ENCODE peak calls at places on chromosomes 3 and 15, in four cellular contexts. One of them, this sample, is unnamed.

GRCh38 chr3:71614426-71614825 is 30.9 kb upstream of the FOXP1 start:
- DNase-seq in transverse colon: no peak
- DNase-seq in GM12892: no peak
- DNase-seq in NB4: no peak
- DNase-seq in this sample: no peak

GRCh38 chr3:55180161-55180560 is 252.3 kb upstream of the LRTM1 start:
- DNase-seq in transverse colon: no peak
- DNase-seq in GM12892: no peak
- DNase-seq in NB4: no peak
- DNase-seq in this sample: no peak

GRCh38 chr15:64521726-64522164 is 61.4 kb downstream of the ZNF609 start:
- DNase-seq in transverse colon: no peak
- DNase-seq in GM12892: no peak
- DNase-seq in NB4: peak
- DNase-seq in this sample: peak

GRCh38 chr15:83112959-83113299 is 5.5 kb downstream of the TM6SF1 start:
- DNase-seq in transverse colon: no peak
- DNase-seq in GM12892: no peak
- DNase-seq in NB4: no peak
- DNase-seq in this sample: no peak

GRCh38 chr3:190533511-190534282 is 19.8 kb downstream of the IL1RAP start:
- DNase-seq in transverse colon: peak
- DNase-seq in GM12892: no peak
- DNase-seq in NB4: no peak
- DNase-seq in this sample: peak

GRCh38 chr3:111594205-111594604 is 941 bp downstream of the ZBED2 start:
- DNase-seq in transverse colon: no peak
- DNase-seq in GM12892: no peak
- DNase-seq in NB4: no peak
- DNase-seq in this sample: no peak

GRCh38 chr15:85116925-85117646 is 135.4 kb downstream of the PDE8A start:
- DNase-seq in transverse colon: no peak
- DNase-seq in GM12892: no peak
- DNase-seq in NB4: no peak
- DNase-seq in this sample: no peak

GRCh38 chr15:101528108-101528916 is 38.8 kb upstream of the PCSK6 start:
- DNase-seq in transverse colon: peak
- DNase-seq in GM12892: no peak
- DNase-seq in NB4: peak
- DNase-seq in this sample: no peak

GRCh38 chr3:10839167-10839566 is 23.1 kb downstream of the SLC6A11 start:
- DNase-seq in transverse colon: no peak
- DNase-seq in GM12892: no peak
- DNase-seq in NB4: no peak
- DNase-seq in this sample: no peak

GRCh38 chr3:187040637-187041361 is 98.5 kb downstream of the RPL39L start:
- DNase-seq in transverse colon: no peak
- DNase-seq in GM12892: no peak
- DNase-seq in NB4: no peak
- DNase-seq in this sample: no peak

GRCh38 chr15:65423977-65424679 is 1.4 kb upstream of the IGDCC4 start:
- DNase-seq in transverse colon: no peak
- DNase-seq in GM12892: no peak
- DNase-seq in NB4: peak
- DNase-seq in this sample: peak

GRCh38 chr15:70036585-70037343 is 61.0 kb downstream of the TLE3 start:
- DNase-seq in transverse colon: peak
- DNase-seq in GM12892: peak
- DNase-seq in NB4: peak
- DNase-seq in this sample: no peak

GRCh38 chr3:117853923-117854322 is 1144.3 kb downstream of the TUSC7 start:
- DNase-seq in transverse colon: no peak
- DNase-seq in GM12892: no peak
- DNase-seq in NB4: no peak
- DNase-seq in this sample: no peak

DNA sequence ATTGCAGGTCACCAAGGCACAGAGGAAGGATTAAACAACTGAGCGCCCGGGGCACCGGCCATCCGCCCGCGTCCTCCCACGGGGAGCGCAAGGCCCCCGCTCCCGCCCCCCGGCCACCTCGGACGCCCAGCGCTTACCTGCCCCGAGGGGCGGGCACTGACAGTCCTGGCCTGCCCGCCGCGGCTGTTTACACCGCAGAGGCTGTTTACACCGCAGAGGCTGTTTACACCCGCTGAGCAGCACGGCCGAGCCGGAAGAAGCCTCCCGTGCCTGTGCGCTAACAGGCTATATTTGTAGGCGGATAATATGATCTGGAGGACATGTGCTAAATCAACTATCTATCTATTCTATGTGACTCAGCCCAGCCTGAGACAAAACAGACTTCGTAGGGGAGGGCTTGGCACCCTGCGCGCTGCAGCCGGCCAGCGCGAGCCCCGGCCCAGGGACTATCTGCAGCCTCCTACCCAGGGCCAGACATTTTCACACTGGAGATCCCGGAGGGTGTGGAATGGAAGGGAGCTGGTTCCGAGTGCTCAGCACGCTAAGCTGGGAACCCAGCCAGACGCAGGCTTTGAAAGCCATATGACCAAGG is at the start of gene LRRC2:
- DNase-seq in transverse colon: peak
- DNase-seq in GM12892: no peak
- DNase-seq in NB4: no peak
- DNase-seq in this sample: peak
- TF ChIP-seq POLR2A in transverse colon: no peak
- TF ChIP-seq POLR2A in GM12892: no peak
- TF ChIP-seq POLR2A in NB4: no peak
- TF ChIP-seq POLR2A in this sample: peak

GRCh38 chr15:95043933-95044313 is 812.6 kb downstream of the MCTP2 start:
- DNase-seq in transverse colon: no peak
- DNase-seq in GM12892: no peak
- DNase-seq in NB4: no peak
- DNase-seq in this sample: no peak
- TF ChIP-seq POLR2A in transverse colon: no peak
- TF ChIP-seq POLR2A in GM12892: no peak
- TF ChIP-seq POLR2A in NB4: no peak
- TF ChIP-seq POLR2A in this sample: no peak

GRCh38 chr3:32432711-32433530 is 41.3 kb downstream of the CMTM7 start:
- DNase-seq in transverse colon: no peak
- DNase-seq in GM12892: no peak
- DNase-seq in NB4: peak
- DNase-seq in this sample: no peak
- TF ChIP-seq POLR2A in transverse colon: no peak
- TF ChIP-seq POLR2A in GM12892: no peak
- TF ChIP-seq POLR2A in NB4: no peak
- TF ChIP-seq POLR2A in this sample: no peak

DNA sequence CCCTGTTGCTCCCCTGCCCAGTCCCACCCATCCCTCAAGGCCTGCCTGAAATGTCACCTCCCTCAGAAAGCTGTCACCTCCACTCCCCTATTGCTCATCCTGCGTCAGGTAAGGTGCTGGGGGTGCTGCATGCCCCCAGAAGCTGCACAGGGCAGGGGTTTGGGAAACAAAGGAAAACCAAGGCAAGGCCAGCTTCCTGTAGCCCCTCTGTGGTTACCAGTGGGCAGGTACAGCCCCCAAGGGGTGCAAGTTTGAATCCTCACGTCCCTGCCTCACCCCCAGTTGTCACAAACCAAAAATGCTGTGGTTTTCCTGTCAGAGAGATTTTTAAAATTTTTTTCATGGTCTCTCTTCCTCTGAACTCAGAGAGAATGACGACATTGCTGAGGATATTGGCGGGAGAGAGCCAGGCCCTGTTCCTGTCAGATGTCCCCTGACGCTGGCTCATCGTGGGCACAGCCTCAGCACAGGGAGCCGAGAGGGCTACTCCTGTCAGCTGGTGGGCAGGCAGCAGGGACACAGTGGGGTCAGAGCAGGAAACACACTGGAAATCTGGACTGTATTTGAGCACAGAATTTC is 27.0 kb downstream of the PSTPIP1 start:
- DNase-seq in transverse colon: no peak
- DNase-seq in GM12892: peak
- DNase-seq in NB4: peak
- DNase-seq in this sample: no peak
- TF ChIP-seq POLR2A in transverse colon: no peak
- TF ChIP-seq POLR2A in GM12892: no peak
- TF ChIP-seq POLR2A in NB4: no peak
- TF ChIP-seq POLR2A in this sample: no peak

GRCh38 chr3:170033489-170033888 is 4.3 kb upstream of the GPR160 start:
- DNase-seq in transverse colon: peak
- DNase-seq in GM12892: no peak
- DNase-seq in NB4: peak
- DNase-seq in this sample: peak

GRCh38 chr3:170038434-170039110 is 777 bp downstream of the GPR160 start:
- DNase-seq in transverse colon: peak
- DNase-seq in GM12892: peak
- DNase-seq in NB4: peak
- DNase-seq in this sample: peak

GRCh38 chr3:170040283-170040907 is 2.6 kb downstream of the GPR160 start:
- DNase-seq in transverse colon: no peak
- DNase-seq in GM12892: no peak
- DNase-seq in NB4: no peak
- DNase-seq in this sample: no peak

GRCh38 chr3:170043506-170043905 is 5.7 kb downstream of the GPR160 start:
- DNase-seq in transverse colon: no peak
- DNase-seq in GM12892: no peak
- DNase-seq in NB4: no peak
- DNase-seq in this sample: no peak

GRCh38 chr3:170037463-170038433 is at the start of gene GPR160:
- DNase-seq in transverse colon: peak
- DNase-seq in GM12892: peak
- DNase-seq in NB4: peak
- DNase-seq in this sample: peak
- TF ChIP-seq POLR2A in transverse colon: peak
- TF ChIP-seq POLR2A in GM12892: no peak
- TF ChIP-seq POLR2A in NB4: no peak
- TF ChIP-seq POLR2A in this sample: no peak

DNA sequence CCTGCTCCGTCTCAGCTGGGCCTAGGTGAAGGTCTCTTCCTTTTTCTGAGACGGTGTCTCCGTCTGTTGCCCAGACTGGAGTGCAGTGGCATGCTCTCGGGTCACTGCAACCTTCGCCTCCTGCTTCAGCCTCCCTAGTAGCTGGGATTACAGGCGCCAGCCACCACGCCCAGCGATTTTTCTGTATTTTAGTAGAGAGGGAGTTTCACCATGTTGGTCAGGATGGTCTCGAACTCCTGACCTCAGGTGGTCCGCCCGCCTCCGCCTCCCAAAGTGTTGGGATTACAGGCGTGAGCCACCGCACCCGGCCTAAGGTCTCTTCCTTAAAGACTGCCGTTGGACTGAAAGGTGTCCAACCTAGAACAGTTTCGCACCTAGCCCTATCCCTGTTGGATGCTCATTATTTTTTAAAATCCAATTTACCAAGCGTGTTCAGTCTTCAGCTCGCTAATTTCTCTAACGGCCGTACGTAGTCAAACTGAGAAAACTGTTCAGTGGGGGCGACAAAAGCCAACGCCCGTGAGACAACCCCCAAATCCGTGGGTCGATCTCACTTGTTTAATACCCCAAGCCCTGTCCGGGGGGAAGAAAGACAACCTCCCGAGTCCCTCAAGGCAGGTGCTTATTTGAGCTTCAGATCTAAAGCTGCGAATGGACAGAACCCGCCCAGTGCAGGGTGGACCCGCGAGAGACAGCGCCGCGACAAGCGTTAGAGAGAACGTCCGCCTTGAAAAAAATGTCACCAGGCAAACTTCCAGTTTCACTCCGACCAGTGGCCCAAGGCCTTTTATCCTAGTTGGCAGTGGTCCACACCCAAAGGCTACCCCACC is 986 bp upstream of the OXSR1 start:
- DNase-seq in transverse colon: peak
- DNase-seq in GM12892: no peak
- DNase-seq in NB4: no peak
- DNase-seq in this sample: no peak
- TF ChIP-seq POLR2A in transverse colon: peak
- TF ChIP-seq POLR2A in GM12892: no peak
- TF ChIP-seq POLR2A in NB4: no peak
- TF ChIP-seq POLR2A in this sample: peak

GRCh38 chr3:47380601-47381316 is at the start of gene PTPN23:
- DNase-seq in transverse colon: peak
- DNase-seq in GM12892: peak
- DNase-seq in NB4: peak
- DNase-seq in this sample: peak

GRCh38 chr3:47378869-47379268 is 2.0 kb upstream of the PTPN23 start:
- DNase-seq in transverse colon: no peak
- DNase-seq in GM12892: no peak
- DNase-seq in NB4: no peak
- DNase-seq in this sample: no peak

GRCh38 chr3:47381317-47382157 is 716 bp downstream of the PTPN23 start:
- DNase-seq in transverse colon: peak
- DNase-seq in GM12892: peak
- DNase-seq in NB4: peak
- DNase-seq in this sample: peak

GRCh38 chr3:47380026-47380600 is 708 bp upstream of the PTPN23 start:
- DNase-seq in transverse colon: peak
- DNase-seq in GM12892: no peak
- DNase-seq in NB4: no peak
- DNase-seq in this sample: no peak

DNA sequence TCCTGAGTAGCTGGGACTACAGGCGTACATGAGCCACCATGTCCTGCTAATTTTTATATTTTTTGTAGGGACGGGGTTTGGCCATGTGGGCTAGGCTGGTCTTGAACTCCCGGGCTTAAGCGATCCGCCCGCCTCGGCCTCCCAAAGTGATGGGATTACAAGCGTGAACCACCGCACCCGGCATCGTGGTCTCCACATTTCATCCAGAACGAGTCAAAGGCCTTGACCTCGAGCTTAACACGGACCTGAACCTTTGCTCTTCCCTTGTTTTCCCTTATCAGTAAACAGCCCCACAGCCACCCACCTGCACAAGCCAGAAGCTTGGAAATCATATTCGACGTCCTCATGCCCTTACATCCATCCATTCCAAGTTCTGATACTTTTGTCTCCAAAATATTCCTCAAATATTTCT is 1.3 kb upstream of the PTPN23 start:
- DNase-seq in transverse colon: peak
- DNase-seq in GM12892: no peak
- DNase-seq in NB4: no peak
- DNase-seq in this sample: no peak
- TF ChIP-seq POLR2A in transverse colon: no peak
- TF ChIP-seq POLR2A in GM12892: no peak
- TF ChIP-seq POLR2A in NB4: no peak
- TF ChIP-seq POLR2A in this sample: no peak